ENCODE peak calls at places on chromosomes 1 and 21, in six cellular contexts. J is progenitor cell of endocrine pancreas, Y is Right ventricle myocardium superior, I is activated T-cell treated with anti-CD3 and anti-CD28 coated beads for 48 hours, W is transverse colon, Q is iris pigment epithelial cell. L is an unnamed sample.
A peak's percentile ranks its signal among the peaks of the same experiment; 100 is the strongest.

GRCh38 chr1:63454269-63454668 is 68.8 kb downstream of the ITGB3BP start:
- DNase-seq in J (no peak), Y (no peak), I (no peak), W (no peak), Q (peak; percentile 29), L (no peak)

GRCh38 chr1:117284408-117285215 is 73.9 kb upstream of the VTCN1 start:
- DNase-seq in J (no peak), Y (no peak), I (no peak), W (no peak), Q (peak; percentile 64), L (no peak)

GRCh38 chr1:48105167-48105566 is 108.0 kb upstream of the TRABD2B start:
- DNase-seq in J (no peak), Y (no peak), I (no peak), W (no peak), Q (peak; percentile 27), L (no peak)

GRCh38 chr1:153490272-153491051 is 30.0 kb upstream of the S100A7 start:
- DNase-seq in J (no peak), Y (peak; percentile 73), I (no peak), W (peak; percentile 69), Q (peak; percentile 94), L (no peak)

GRCh38 chr1:186102559-186103148 is 272.4 kb downstream of the TPR start:
- DNase-seq in J (no peak), Y (no peak), I (no peak), W (no peak), Q (peak; percentile 93), L (no peak)

GRCh38 chr1:30908886-30909777 is 574 bp upstream of the SDC3 start:
- DNase-seq in J (no peak), Y (peak; percentile 49), I (no peak), W (peak; percentile 20), Q (no peak), L (no peak)

GRCh38 chr1:78126506-78126905 is 80.7 kb downstream of the GIPC2 start:
- DNase-seq in J (no peak), Y (no peak), I (no peak), W (no peak), Q (peak; percentile 17), L (no peak)

GRCh38 chr1:160168609-160169369 is 17.4 kb downstream of the ATP1A4 start:
- DNase-seq in J (no peak), Y (no peak), I (no peak), W (no peak), Q (no peak), L (no peak)

GRCh38 chr1:15428815-15429435 is 9.3 kb upstream of the CTRC start:
- DNase-seq in J (no peak), Y (no peak), I (no peak), W (no peak), Q (no peak), L (no peak)

GRCh38 chr1:169867012-169867679 is 26.6 kb downstream of the SCYL3 start:
- DNase-seq in J (no peak), Y (no peak), I (no peak), W (no peak), Q (peak; percentile 62), L (no peak)

GRCh38 chr1:201709564-201710295 is 119.2 kb upstream of the IPO9 start:
- DNase-seq in J (peak; percentile 68), Y (peak; percentile 87), I (peak; percentile 59), W (peak; percentile 77), Q (peak; percentile 59), L (peak; percentile 62)

GRCh38 chr21:36929622-36930021 is 36.8 kb downstream of the HLCS start:
- DNase-seq in J (no peak), Y (no peak), I (no peak), W (no peak), Q (no peak), L (no peak)

GRCh38 chr21:41752231-41752681 is 14.6 kb downstream of the RIPK4 start:
- DNase-seq in J (no peak), Y (no peak), I (no peak), W (no peak), Q (peak; percentile 20), L (no peak)

GRCh38 chr1:210143465-210144062 is 89.0 kb upstream of the SERTAD4 start:
- DNase-seq in J (peak; percentile 37), Y (peak; percentile 85), I (peak; percentile 27), W (peak; percentile 77), Q (peak; percentile 68), L (no peak)

GRCh38 chr1:74953622-74954021 is 180.6 kb upstream of the LHX8 start:
- DNase-seq in J (no peak), Y (no peak), I (no peak), W (no peak), Q (no peak), L (no peak)

GRCh38 chr1:10825592-10825991 is 29.1 kb upstream of the CASZ1 start:
- DNase-seq in J (no peak), Y (no peak), I (no peak), W (no peak), Q (no peak), L (no peak)

GRCh38 chr21:44454747-44455523 is at the start of gene LRRC3:
- DNase-seq in J (peak; percentile 75), Y (peak; percentile 92), I (peak; percentile 74), W (peak; percentile 90), Q (peak; percentile 81), L (peak; percentile 95)

GRCh38 chr1:65681101-65681500 is 111.6 kb upstream of the PDE4B start:
- DNase-seq in J (no peak), Y (no peak), I (no peak), W (no peak), Q (peak; percentile 66), L (no peak)

GRCh38 chr1:8022395-8023286 is 3.5 kb downstream of the ERRFI1 start:
- DNase-seq in J (no peak), Y (no peak), I (no peak), W (no peak), Q (peak; percentile 17), L (no peak)

GRCh38 chr1:75053207-75053606 is 81.0 kb upstream of the LHX8 start:
- DNase-seq in J (no peak), Y (no peak), I (no peak), W (no peak), Q (no peak), L (no peak)

GRCh38 chr21:37496972-37497371 is 130.4 kb downstream of the DYRK1A start:
- DNase-seq in J (no peak), Y (no peak), I (no peak), W (no peak), Q (peak; percentile 14), L (no peak)

GRCh38 chr1:53560572-53561487 is 101.6 kb downstream of the DMRTB1 start:
- DNase-seq in J (no peak), Y (no peak), I (no peak), W (peak; percentile 5), Q (no peak), L (no peak)

GRCh38 chr1:236099622-236100021 is 34.7 kb upstream of the NID1 start:
- DNase-seq in J (no peak), Y (no peak), I (no peak), W (no peak), Q (peak; percentile 14), L (no peak)

GRCh38 chr1:38190978-38191377 is 144.4 kb upstream of the POU3F1 start:
- DNase-seq in J (no peak), Y (no peak), I (no peak), W (no peak), Q (no peak), L (no peak)

GRCh38 chr1:243315455-243315854 is 59.6 kb downstream of the SDCCAG8 start:
- DNase-seq in J (no peak), Y (no peak), I (no peak), W (no peak), Q (peak; percentile 22), L (no peak)

GRCh38 chr1:241934181-241934815 is 23.3 kb upstream of the BECN2 start:
- DNase-seq in J (peak; percentile 50), Y (no peak), I (no peak), W (no peak), Q (peak; percentile 48), L (no peak)

GRCh38 chr1:24233684-24234600 is 46.9 kb upstream of the IFNLR1 start:
- DNase-seq in J (no peak), Y (no peak), I (no peak), W (no peak), Q (no peak), L (no peak)

GRCh38 chr1:39737546-39738169 is 1.0 kb upstream of the PPIE start:
- DNase-seq in J (no peak), Y (no peak), I (no peak), W (no peak), Q (peak; percentile 89), L (no peak)

GRCh38 chr1:172449012-172449584 is 5.2 kb upstream of the PIGC start:
- DNase-seq in J (no peak), Y (no peak), I (no peak), W (no peak), Q (peak; percentile 41), L (no peak)

GRCh38 chr1:17944606-17945005 is 163.0 kb upstream of the IGSF21 start:
- DNase-seq in J (no peak), Y (no peak), I (no peak), W (no peak), Q (no peak), L (no peak)

GRCh38 chr1:43276673-43277072 is 6.9 kb downstream of the TMEM125 start:
- DNase-seq in J (peak; percentile 39), Y (no peak), I (no peak), W (no peak), Q (no peak), L (no peak)

GRCh38 chr21:15671188-15671587 is 58.6 kb upstream of the USP25 start:
- DNase-seq in J (no peak), Y (no peak), I (no peak), W (no peak), Q (no peak), L (no peak)

GRCh38 chr1:61081637-61082335 is 575 bp upstream of the NFIA start:
- DNase-seq in J (no peak), Y (peak; percentile 61), I (peak; percentile 48), W (peak; percentile 63), Q (peak; percentile 81), L (no peak)

GRCh38 chr1:179953974-179954493 is 576 bp upstream of the CEP350 start:
- DNase-seq in J (no peak), Y (no peak), I (peak; percentile 31), W (peak; percentile 38), Q (peak; percentile 70), L (no peak)

GRCh38 chr21:34865922-34866271 is 183.2 kb downstream of the RUNX1 start:
- DNase-seq in J (no peak), Y (no peak), I (no peak), W (peak; percentile 28), Q (no peak), L (no peak)

GRCh38 chr1:37634554-37635308 is at the start of gene RSPO1:
- DNase-seq in J (peak; percentile 14), Y (no peak), I (no peak), W (peak; percentile 26), Q (peak; percentile 32), L (peak; percentile 92)